ENCODE peak calls at places on chromosomes 5 and 9, in six cellular contexts. J is sigmoid colon; O is activated CD8-positive, alpha-beta memory T cell treated with anti-CD3 and anti-CD28 coated beads for 1 hour; W is progenitor cell of endocrine pancreas; D is activated T-cell treated with anti-CD3 and anti-CD28 coated beads for 4 hours; P is heart right ventricle. S is an unnamed sample.

GRCh38 chr5:158570502-158570901 is 529.2 kb downstream of the EBF1 start:
- DNase-seq in J (no peak), O (no peak), W (no peak), D (no peak), P (no peak), S (no peak)

GRCh38 chr5:134131578-134132350 is 17.3 kb downstream of the TCF7 start:
- DNase-seq in J (no peak), O (no peak), W (no peak), D (no peak), P (no peak), S (peak)

GRCh38 chr9:128249914-128250838 is 25.6 kb downstream of the GOLGA2 start:
- DNase-seq in J (peak), O (peak), W (peak), D (peak), P (peak), S (peak)

GRCh38 chr5:90325093-90325492 is 84.5 kb downstream of the CETN3 start:
- DNase-seq in J (no peak), O (no peak), W (no peak), D (no peak), P (no peak), S (no peak)

GRCh38 chr9:96553070-96553469 is 66.6 kb downstream of the CDC14B start:
- DNase-seq in J (no peak), O (no peak), W (no peak), D (no peak), P (no peak), S (no peak)

GRCh38 chr9:118976160-118976559 is 393.1 kb downstream of the BRINP1 start:
- DNase-seq in J (no peak), O (no peak), W (no peak), D (no peak), P (no peak), S (no peak)

GRCh38 chr5:108687599-108688220 is 60.0 kb upstream of the FER start:
- DNase-seq in J (no peak), O (no peak), W (no peak), D (no peak), P (no peak), S (no peak)

GRCh38 chr5:160843240-160843639 is 8.8 kb downstream of the ATP10B start:
- DNase-seq in J (no peak), O (no peak), W (no peak), D (no peak), P (no peak), S (no peak)

GRCh38 chr9:107942870-107943269 is 453.3 kb upstream of the KLF4 start:
- DNase-seq in J (no peak), O (no peak), W (no peak), D (no peak), P (no peak), S (no peak)

GRCh38 chr9:83933804-83934203 is 12.6 kb upstream of the KIF27 start:
- DNase-seq in J (peak), O (no peak), W (no peak), D (no peak), P (no peak), S (peak)

GRCh38 chr5:119036101-119036762 is 34.7 kb upstream of the DMXL1 start:
- DNase-seq in J (no peak), O (no peak), W (no peak), D (no peak), P (no peak), S (no peak)

GRCh38 chr5:2178071-2178477 is 295.3 kb upstream of the IRX4 start:
- DNase-seq in J (no peak), O (no peak), W (no peak), D (no peak), P (no peak), S (peak)

GRCh38 chr5:35202319-35203111 is 27.8 kb downstream of the PRLR start:
- DNase-seq in J (no peak), O (no peak), W (peak), D (peak), P (no peak), S (no peak)

S was measured in cardiac septum.